ENCODE peak calls at places on chromosomes 13 and 19, in eight cellular contexts. One of them, this sample, is unnamed.

GRCh38 chr19:18091217-18091608 is 4.5 kb upstream of the IL12RB1 start:
- DNase-seq in stomach: peak; percentile 61
- DNase-seq in brain microvascular endothelial cell: no peak
- DNase-seq in CD4-positive, CD25-positive, alpha-beta regulatory T cell: peak; percentile 72
- DNase-seq in Panc1: no peak
- DNase-seq in uterus: no peak
- DNase-seq in tibial nerve: peak; percentile 53
- DNase-seq in endothelial cell of umbilical vein: no peak
- DNase-seq in this sample: peak; percentile 80

GRCh38 chr19:495440-496332 is 600 bp upstream of the MADCAM1 start:
- DNase-seq in stomach: no peak
- DNase-seq in tibial nerve: no peak
- DNase-seq in brain microvascular endothelial cell: peak; percentile 11
- DNase-seq in Panc1: no peak
- DNase-seq in endothelial cell of umbilical vein: peak; percentile 33
- DNase-seq in CD4-positive, CD25-positive, alpha-beta regulatory T cell: peak; percentile 12
- DNase-seq in uterus: no peak
- DNase-seq in this sample: peak; percentile 40

GRCh38 chr13:24606486-24607170 is 73.6 kb upstream of the ATP12A start:
- DNase-seq in CD4-positive, CD25-positive, alpha-beta regulatory T cell: no peak
- DNase-seq in tibial nerve: no peak
- DNase-seq in Panc1: no peak
- DNase-seq in uterus: no peak
- DNase-seq in stomach: no peak
- DNase-seq in brain microvascular endothelial cell: no peak
- DNase-seq in endothelial cell of umbilical vein: no peak
- DNase-seq in this sample: no peak

GRCh38 chr19:47729799-47730520 is 15.4 kb upstream of the NOP53 start:
- DNase-seq in CD4-positive, CD25-positive, alpha-beta regulatory T cell: no peak
- DNase-seq in brain microvascular endothelial cell: no peak
- DNase-seq in tibial nerve: peak; percentile 56
- DNase-seq in uterus: peak; percentile 68
- DNase-seq in endothelial cell of umbilical vein: peak; percentile 93
- DNase-seq in Panc1: no peak
- DNase-seq in stomach: peak; percentile 81
- DNase-seq in this sample: peak; percentile 73

GRCh38 chr13:73991884-73992283 is 142.3 kb downstream of the KLF12 start:
- DNase-seq in stomach: no peak
- DNase-seq in Panc1: no peak
- DNase-seq in brain microvascular endothelial cell: no peak
- DNase-seq in endothelial cell of umbilical vein: no peak
- DNase-seq in tibial nerve: no peak
- DNase-seq in CD4-positive, CD25-positive, alpha-beta regulatory T cell: no peak
- DNase-seq in uterus: no peak
- DNase-seq in this sample: no peak

GRCh38 chr19:6113616-6114188 is 3.4 kb upstream of the RFX2 start:
- DNase-seq in brain microvascular endothelial cell: no peak
- DNase-seq in uterus: no peak
- DNase-seq in tibial nerve: no peak
- DNase-seq in stomach: peak; percentile 32
- DNase-seq in Panc1: no peak
- DNase-seq in endothelial cell of umbilical vein: no peak
- DNase-seq in CD4-positive, CD25-positive, alpha-beta regulatory T cell: no peak
- DNase-seq in this sample: no peak

GRCh38 chr13:50910483-50910805 is 853 bp downstream of the RNASEH2B start:
- DNase-seq in endothelial cell of umbilical vein: peak; percentile 42
- DNase-seq in tibial nerve: peak; percentile 16
- DNase-seq in brain microvascular endothelial cell: no peak
- DNase-seq in CD4-positive, CD25-positive, alpha-beta regulatory T cell: no peak
- DNase-seq in stomach: no peak
- DNase-seq in uterus: peak; percentile 49
- DNase-seq in Panc1: no peak
- DNase-seq in this sample: no peak

GRCh38 chr19:45528149-45528743 is 21.0 kb downstream of the VASP start:
- DNase-seq in endothelial cell of umbilical vein: no peak
- DNase-seq in CD4-positive, CD25-positive, alpha-beta regulatory T cell: no peak
- DNase-seq in uterus: no peak
- DNase-seq in tibial nerve: no peak
- DNase-seq in Panc1: no peak
- DNase-seq in stomach: no peak
- DNase-seq in brain microvascular endothelial cell: no peak
- DNase-seq in this sample: no peak

GRCh38 chr13:48945626-48946025 is 30.1 kb upstream of the FNDC3A start:
- DNase-seq in tibial nerve: no peak
- DNase-seq in stomach: no peak
- DNase-seq in brain microvascular endothelial cell: no peak
- DNase-seq in endothelial cell of umbilical vein: no peak
- DNase-seq in uterus: no peak
- DNase-seq in CD4-positive, CD25-positive, alpha-beta regulatory T cell: no peak
- DNase-seq in Panc1: no peak
- DNase-seq in this sample: no peak

GRCh38 chr19:55986487-55986886 is at the start of gene NLRP5:
- DNase-seq in endothelial cell of umbilical vein: no peak
- DNase-seq in Panc1: no peak
- DNase-seq in tibial nerve: no peak
- DNase-seq in stomach: no peak
- DNase-seq in brain microvascular endothelial cell: no peak
- DNase-seq in CD4-positive, CD25-positive, alpha-beta regulatory T cell: no peak
- DNase-seq in uterus: no peak
- DNase-seq in this sample: no peak

GRCh38 chr13:99403458-99403971 is 96.3 kb upstream of the GPR183 start:
- DNase-seq in endothelial cell of umbilical vein: no peak
- DNase-seq in brain microvascular endothelial cell: no peak
- DNase-seq in uterus: no peak
- DNase-seq in stomach: no peak
- DNase-seq in CD4-positive, CD25-positive, alpha-beta regulatory T cell: no peak
- DNase-seq in tibial nerve: no peak
- DNase-seq in Panc1: no peak
- DNase-seq in this sample: no peak

GRCh38 chr13:40408602-40409001 is 257.8 kb downstream of the FOXO1 start:
- DNase-seq in CD4-positive, CD25-positive, alpha-beta regulatory T cell: no peak
- DNase-seq in stomach: no peak
- DNase-seq in endothelial cell of umbilical vein: peak; percentile 13
- DNase-seq in tibial nerve: no peak
- DNase-seq in brain microvascular endothelial cell: peak; percentile 41
- DNase-seq in Panc1: no peak
- DNase-seq in uterus: no peak
- DNase-seq in this sample: no peak

GRCh38 chr19:389246-389934 is 19.6 kb downstream of the C2CD4C start:
- DNase-seq in brain microvascular endothelial cell: no peak
- DNase-seq in CD4-positive, CD25-positive, alpha-beta regulatory T cell: no peak
- DNase-seq in endothelial cell of umbilical vein: no peak
- DNase-seq in tibial nerve: no peak
- DNase-seq in Panc1: no peak
- DNase-seq in stomach: no peak
- DNase-seq in uterus: no peak
- DNase-seq in this sample: no peak

GRCh38 chr13:29704648-29705047 is 109.2 kb upstream of the SLC7A1 start:
- DNase-seq in stomach: no peak
- DNase-seq in tibial nerve: no peak
- DNase-seq in brain microvascular endothelial cell: peak; percentile 22
- DNase-seq in uterus: no peak
- DNase-seq in CD4-positive, CD25-positive, alpha-beta regulatory T cell: no peak
- DNase-seq in endothelial cell of umbilical vein: no peak
- DNase-seq in Panc1: no peak
- DNase-seq in this sample: no peak

GRCh38 chr13:50081106-50081898 is 66.1 kb downstream of the KCNRG start:
- DNase-seq in uterus: peak; percentile 36
- DNase-seq in stomach: peak; percentile 48
- DNase-seq in brain microvascular endothelial cell: no peak
- DNase-seq in CD4-positive, CD25-positive, alpha-beta regulatory T cell: peak; percentile 41
- DNase-seq in Panc1: no peak
- DNase-seq in endothelial cell of umbilical vein: peak; percentile 53
- DNase-seq in tibial nerve: peak; percentile 38
- DNase-seq in this sample: peak; percentile 48

GRCh38 chr19:39765091-39766076 is 13.3 kb upstream of the LEUTX start:
- DNase-seq in uterus: peak; percentile 17
- DNase-seq in Panc1: peak; percentile 89
- DNase-seq in stomach: peak; percentile 44
- DNase-seq in brain microvascular endothelial cell: peak; percentile 27
- DNase-seq in CD4-positive, CD25-positive, alpha-beta regulatory T cell: peak; percentile 16
- DNase-seq in endothelial cell of umbilical vein: peak; percentile 43
- DNase-seq in tibial nerve: peak; percentile 21
- DNase-seq in this sample: no peak
- H3K27ac ChIP-seq in uterus: no peak overlapping the region
- H3K27ac ChIP-seq in Panc1: no peak overlapping the region
- H3K27ac ChIP-seq in stomach: no peak overlapping the region
- H3K27ac ChIP-seq in brain microvascular endothelial cell: no peak overlapping the region
- H3K27ac ChIP-seq in CD4-positive, CD25-positive, alpha-beta regulatory T cell: no peak overlapping the region
- H3K27ac ChIP-seq in endothelial cell of umbilical vein: no peak overlapping the region
- H3K27ac ChIP-seq in tibial nerve: no peak overlapping the region
- H3K27ac ChIP-seq in this sample: no peak overlapping the region

GRCh38 chr13:78382481-78382880 is 220.9 kb downstream of the POU4F1 start:
- DNase-seq in brain microvascular endothelial cell: no peak
- DNase-seq in tibial nerve: no peak
- DNase-seq in endothelial cell of umbilical vein: no peak
- DNase-seq in CD4-positive, CD25-positive, alpha-beta regulatory T cell: no peak
- DNase-seq in uterus: no peak
- DNase-seq in stomach: no peak
- DNase-seq in Panc1: no peak
- DNase-seq in this sample: no peak

GRCh38 chr13:78383899-78384298 is 219.5 kb downstream of the POU4F1 start:
- DNase-seq in tibial nerve: no peak
- DNase-seq in CD4-positive, CD25-positive, alpha-beta regulatory T cell: no peak
- DNase-seq in uterus: no peak
- DNase-seq in brain microvascular endothelial cell: no peak
- DNase-seq in stomach: no peak
- DNase-seq in endothelial cell of umbilical vein: no peak
- DNase-seq in Panc1: no peak
- DNase-seq in this sample: no peak

GRCh38 chr13:78382946-78383542 is 220.3 kb downstream of the POU4F1 start:
- DNase-seq in endothelial cell of umbilical vein: peak; percentile 6
- DNase-seq in CD4-positive, CD25-positive, alpha-beta regulatory T cell: no peak
- DNase-seq in brain microvascular endothelial cell: no peak
- DNase-seq in uterus: no peak
- DNase-seq in Panc1: no peak
- DNase-seq in stomach: no peak
- DNase-seq in tibial nerve: no peak
- DNase-seq in this sample: no peak
- H3K27ac ChIP-seq in endothelial cell of umbilical vein: no peak overlapping the region
- H3K27ac ChIP-seq in CD4-positive, CD25-positive, alpha-beta regulatory T cell: no peak overlapping the region
- H3K27ac ChIP-seq in brain microvascular endothelial cell: no peak overlapping the region
- H3K27ac ChIP-seq in uterus: no peak overlapping the region
- H3K27ac ChIP-seq in Panc1: no peak overlapping the region
- H3K27ac ChIP-seq in stomach: no peak overlapping the region
- H3K27ac ChIP-seq in tibial nerve: no peak overlapping the region
- H3K27ac ChIP-seq in this sample: no peak overlapping the region

DNA sequence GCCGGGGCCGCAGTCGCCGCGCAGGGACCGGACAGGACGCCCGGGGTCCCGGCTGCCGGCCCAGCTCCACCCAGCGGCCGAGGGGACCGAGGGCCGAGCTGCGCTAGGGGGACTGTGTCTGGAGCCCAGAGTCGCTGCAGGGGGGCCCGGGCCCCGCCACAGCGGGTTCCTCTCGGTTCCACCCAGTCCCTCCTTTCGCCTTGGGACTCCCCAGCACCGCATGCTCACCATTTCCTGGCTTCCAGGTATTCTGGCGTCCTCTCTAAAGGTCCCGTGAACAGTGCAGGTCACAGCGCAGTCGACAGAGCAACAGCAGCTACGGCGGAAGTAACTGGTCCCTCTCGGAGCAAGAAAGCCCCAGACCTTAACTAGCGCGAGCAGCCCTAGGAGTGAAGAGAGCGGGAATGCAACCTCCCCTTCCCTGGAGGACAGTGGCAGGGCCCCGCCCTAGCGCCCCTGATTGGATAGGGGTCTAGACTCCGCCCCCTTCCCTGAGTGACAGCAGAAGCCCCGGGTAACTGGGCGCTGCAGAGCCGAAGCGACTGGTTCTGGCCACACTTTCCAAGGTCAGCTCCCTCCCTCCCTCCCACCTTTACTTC is at the start of gene ZNF878:
- DNase-seq in brain microvascular endothelial cell: peak; percentile 81
- DNase-seq in uterus: peak; percentile 85
- DNase-seq in stomach: peak; percentile 95
- DNase-seq in Panc1: no peak
- DNase-seq in endothelial cell of umbilical vein: peak; percentile 63
- DNase-seq in CD4-positive, CD25-positive, alpha-beta regulatory T cell: no peak
- DNase-seq in tibial nerve: peak; percentile 84
- DNase-seq in this sample: peak; percentile 25
- H3K27ac ChIP-seq in brain microvascular endothelial cell: no peak within 1 kb of the TSS
- H3K27ac ChIP-seq in uterus: peak within 1 kb of the TSS; percentile 60
- H3K27ac ChIP-seq in stomach: peak within 1 kb of the TSS; percentile 82
- H3K27ac ChIP-seq in Panc1: peak within 1 kb of the TSS; percentile 78
- H3K27ac ChIP-seq in endothelial cell of umbilical vein: no peak within 1 kb of the TSS
- H3K27ac ChIP-seq in CD4-positive, CD25-positive, alpha-beta regulatory T cell: no peak within 1 kb of the TSS
- H3K27ac ChIP-seq in tibial nerve: peak within 1 kb of the TSS; percentile 64
- H3K27ac ChIP-seq in this sample: peak within 1 kb of the TSS; percentile 27

DNA sequence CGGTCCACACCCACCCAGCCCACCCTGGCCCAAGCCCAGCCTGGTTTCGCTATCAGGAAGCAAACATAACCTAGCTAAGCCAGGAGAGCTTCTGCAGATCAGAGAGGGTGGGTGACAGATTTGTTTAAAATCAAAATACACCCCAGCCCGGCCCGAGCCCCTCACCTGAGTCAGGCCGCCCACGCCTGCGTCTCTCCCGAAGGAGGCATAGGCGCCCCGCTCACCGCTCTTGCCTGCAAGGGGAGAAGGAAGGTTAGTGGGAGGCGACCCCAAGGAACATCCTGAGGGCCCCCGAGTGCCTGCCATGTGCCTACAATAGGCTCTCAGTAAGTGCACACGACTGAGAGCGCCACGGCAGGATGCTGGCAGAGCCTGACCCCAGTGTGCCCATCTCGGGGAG is 21.9 kb upstream of the UQCR11 start:
- DNase-seq in CD4-positive, CD25-positive, alpha-beta regulatory T cell: no peak
- DNase-seq in Panc1: no peak
- DNase-seq in stomach: no peak
- DNase-seq in uterus: no peak
- DNase-seq in endothelial cell of umbilical vein: no peak
- DNase-seq in tibial nerve: no peak
- DNase-seq in brain microvascular endothelial cell: no peak
- DNase-seq in this sample: no peak
- H3K27ac ChIP-seq in CD4-positive, CD25-positive, alpha-beta regulatory T cell: no peak overlapping the region
- H3K27ac ChIP-seq in Panc1: no peak overlapping the region
- H3K27ac ChIP-seq in stomach: no peak overlapping the region
- H3K27ac ChIP-seq in uterus: no peak overlapping the region
- H3K27ac ChIP-seq in endothelial cell of umbilical vein: no peak overlapping the region
- H3K27ac ChIP-seq in tibial nerve: no peak overlapping the region
- H3K27ac ChIP-seq in brain microvascular endothelial cell: no peak overlapping the region
- H3K27ac ChIP-seq in this sample: no peak overlapping the region

This sample was measured in naive thymus-derived CD4-positive, alpha-beta T cell.